ENCODE peak calls at places on chromosomes 12 and 14, in six cellular contexts. P is NCI-H1048, J is GM12891, U is fibroblast of lung, L is C1 segment of cervical spinal cord, S is NCI-H1092. M is an unnamed sample.

GRCh38 chr14:76306131-76306530 is 69.8 kb upstream of the ESRRB start:
- DNase-seq in L (no peak), S (no peak), J (no peak), P (no peak), U (no peak), M (no peak)

GRCh38 chr12:27571463-27571862 is 47.5 kb downstream of the PPFIBP1 start:
- DNase-seq in L (no peak), J (no peak), P (no peak), U (peak; percentile 98), S (no peak), M (no peak)

GRCh38 chr14:66240112-66240511 is 246.1 kb upstream of the CCDC196 start:
- DNase-seq in S (no peak), L (no peak), P (no peak), J (no peak), U (peak; percentile 41), M (no peak)

GRCh38 chr12:2288875-2289274 is 236.1 kb downstream of the CACNA1C start:
- DNase-seq in J (no peak), S (no peak), P (no peak), L (no peak), U (no peak), M (no peak)

GRCh38 chr12:67477682-67478265 is 170.8 kb upstream of the DYRK2 start:
- DNase-seq in S (no peak), U (no peak), L (no peak), P (no peak), J (no peak), M (no peak)

GRCh38 chr14:64212666-64213065 is 81.5 kb downstream of the ESR2 start:
- DNase-seq in L (no peak), U (no peak), P (no peak), J (no peak), S (no peak), M (no peak)

GRCh38 chr12:16352481-16352880 is 5.0 kb downstream of the MGST1 start:
- DNase-seq in S (no peak), P (no peak), U (peak; percentile 87), L (no peak), J (no peak), M (no peak)

GRCh38 chr12:116372815-116373214 is 95.3 kb upstream of the MED13L start:
- DNase-seq in U (peak; percentile 74), P (no peak), S (no peak), J (no peak), L (no peak), M (no peak)

GRCh38 chr12:120798696-120799095 is 73.1 kb downstream of the ACADS start:
- DNase-seq in U (no peak), J (no peak), L (no peak), P (no peak), S (no peak), M (no peak)

GRCh38 chr14:51333901-51334432 is 93.9 kb downstream of the TMX1 start:
- DNase-seq in U (peak; percentile 67), P (no peak), L (no peak), J (no peak), S (no peak), M (no peak)

GRCh38 chr14:30559638-30560071 is 697 bp downstream of the G2E3 start:
- DNase-seq in L (no peak), P (no peak), S (peak; percentile 14), U (peak; percentile 81), J (peak; percentile 7), M (no peak)

GRCh38 chr12:115201928-115202327 is 518.0 kb upstream of the TBX3 start:
- DNase-seq in U (no peak), P (no peak), L (no peak), S (no peak), J (no peak), M (no peak)

GRCh38 chr12:14948672-14949071 is 10.3 kb upstream of the ERP27 start:
- DNase-seq in P (no peak), J (peak; percentile 43), L (no peak), U (peak; percentile 87), S (no peak), M (peak; percentile 44)

GRCh38 chr14:49550284-49551184 is 35.6 kb downstream of the RPS29 start:
- DNase-seq in L (no peak), S (no peak), J (no peak), P (no peak), U (peak; percentile 20), M (no peak)

GRCh38 chr12:6827437-6827894 is 741 bp upstream of the P3H3 start:
- DNase-seq in S (peak; percentile 58), L (no peak), U (peak; percentile 78), P (peak; percentile 37), J (no peak), M (peak; percentile 60)

GRCh38 chr12:130205531-130205930 is 43.3 kb downstream of the FZD10 start:
- DNase-seq in S (no peak), L (no peak), J (no peak), P (no peak), U (no peak), M (no peak)

GRCh38 chr12:19596755-19597154 is 157.5 kb downstream of the AEBP2 start:
- DNase-seq in U (no peak), L (no peak), S (no peak), P (no peak), J (no peak), M (no peak)

GRCh38 chr14:104928391-104929133 is 3.9 kb downstream of the PLD4 start:
- DNase-seq in L (no peak), U (no peak), J (no peak), P (no peak), S (no peak), M (no peak)

GRCh38 chr14:73784065-73784987 is 67.3 kb upstream of the PTGR2 start:
- DNase-seq in S (no peak), J (no peak), U (peak; percentile 56), P (no peak), L (no peak), M (no peak)

GRCh38 chr12:95460901-95461300 is 13.1 kb upstream of the METAP2 start:
- DNase-seq in S (no peak), J (no peak), U (no peak), L (no peak), P (no peak), M (no peak)

GRCh38 chr14:101037021-101037817 is 133.7 kb upstream of the RTL1 start:
- DNase-seq in L (no peak), U (no peak), P (no peak), S (no peak), J (no peak), M (no peak)

GRCh38 chr14:69999246-69999645 is 120.0 kb downstream of the SMOC1 start:
- DNase-seq in U (peak; percentile 92), S (no peak), P (no peak), J (no peak), L (no peak), M (no peak)

GRCh38 chr14:104519721-104520120 is 59.8 kb upstream of the C14orf180 start:
- DNase-seq in L (no peak), S (no peak), P (no peak), J (no peak), U (no peak), M (no peak)

GRCh38 chr14:60102389-60102788 is 10.7 kb downstream of the PCNX4 start:
- DNase-seq in U (peak; percentile 91), S (no peak), L (no peak), J (no peak), P (no peak), M (no peak)

GRCh38 chr14:38209572-38210159 is 2.0 kb downstream of the SSTR1 start:
- DNase-seq in J (no peak), L (no peak), P (no peak), S (no peak), U (peak; percentile 11), M (no peak)

GRCh38 chr12:94762259-94762942 is 112.0 kb upstream of the TMCC3 start:
- DNase-seq in J (no peak), L (no peak), U (no peak), P (no peak), S (no peak), M (no peak)

GRCh38 chr14:53808042-53808441 is 148.6 kb downstream of the BMP4 start:
- DNase-seq in P (no peak), L (no peak), U (no peak), S (no peak), J (no peak), M (no peak)

GRCh38 chr14:24246765-24247212 is 4.4 kb upstream of the TINF2 start:
- DNase-seq in P (no peak), S (no peak), U (no peak), L (no peak), J (peak; percentile 52), M (no peak)

GRCh38 chr14:68379510-68380303 is 413.2 kb downstream of the ZFP36L1 start:
- DNase-seq in U (peak; percentile 85), P (no peak), L (no peak), S (peak; percentile 13), J (no peak), M (no peak)

GRCh38 chr12:105256921-105257320 is 20.9 kb upstream of the APPL2 start:
- DNase-seq in J (no peak), U (peak; percentile 92), P (no peak), L (no peak), S (no peak), M (no peak)

GRCh38 chr12:203462-204260 is 10.3 kb downstream of the SLC6A12 start:
- DNase-seq in L (no peak), J (no peak), S (no peak), U (no peak), P (no peak), M (peak; percentile 73)

GRCh38 chr14:68544150-68544892 is 248.5 kb downstream of the ZFP36L1 start:
- DNase-seq in L (no peak), P (no peak), J (no peak), U (peak; percentile 100), S (no peak), M (peak; percentile 53)

GRCh38 chr12:78229491-78230209 is 399.0 kb downstream of the NAV3 start:
- DNase-seq in J (peak; percentile 2), S (no peak), L (no peak), U (peak; percentile 54), P (no peak), M (no peak)

GRCh38 chr12:238736-239398 is 23.8 kb downstream of the SLC6A13 start:
- DNase-seq in U (no peak), J (no peak), P (no peak), S (no peak), L (no peak), M (no peak)

GRCh38 chr14:92348154-92348553 is 25.2 kb downstream of the SLC24A4 start:
- DNase-seq in J (no peak), U (no peak), L (no peak), P (no peak), S (no peak), M (no peak)

GRCh38 chr14:96792581-96792980 is 4.6 kb upstream of the VRK1 start:
- DNase-seq in P (no peak), S (no peak), U (peak; percentile 65), J (no peak), L (no peak), M (no peak)

GRCh38 chr14:103543721-103544626 is 15.0 kb downstream of the TRMT61A start:
- DNase-seq in J (no peak), P (no peak), S (peak; percentile 46), L (peak; percentile 83), U (no peak), M (peak; percentile 89)

GRCh38 chr14:67636361-67636919 is 16.7 kb downstream of the ARG2 start:
- DNase-seq in P (no peak), S (no peak), U (no peak), L (no peak), J (no peak), M (no peak)

GRCh38 chr12:79006306-79006705 is 141.7 kb downstream of the SYT1 start:
- DNase-seq in P (no peak), J (no peak), S (no peak), L (no peak), U (peak; percentile 54), M (no peak)

GRCh38 chr14:24436355-24437019 is 6.1 kb downstream of the SDR39U1 start:
- DNase-seq in U (peak; percentile 61), P (no peak), L (no peak), J (no peak), S (peak; percentile 39), M (peak; percentile 68)

M was measured in globus pallidus.